ENCODE peak calls at places on chromosomes 11 and 22, in six cellular contexts. C is MM.1S, N is HCT116, K is GM23248, L is GM23338, Z is hepatocyte. H is an unnamed sample.

GRCh38 chr22:47225080-47225930 is 462.9 kb downstream of the TBC1D22A start:
- DNase-seq in C (no peak), N (no peak), K (no peak), L (no peak), Z (no peak), H (no peak)

GRCh38 chr22:25919452-25919851 is 177.5 kb downstream of the MYO18B start:
- DNase-seq in C (no peak), N (no peak), K (no peak), L (no peak), Z (no peak), H (no peak)

GRCh38 chr11:105206633-105207032 is 67.1 kb upstream of the CARD18 start:
- DNase-seq in C (no peak), N (no peak), K (no peak), L (no peak), Z (no peak), H (peak; percentile 77)

GRCh38 chr11:1224109-1224485 is 1.2 kb downstream of the MUC5B start:
- DNase-seq in C (no peak), N (no peak), K (no peak), L (peak; percentile 17), Z (no peak), H (peak; percentile 42)

GRCh38 chr11:1573847-1574255 is 1.8 kb upstream of the DUSP8 start:
- DNase-seq in C (no peak), N (peak; percentile 39), K (no peak), L (no peak), Z (no peak), H (peak; percentile 53)

GRCh38 chr11:11929920-11930319 is 78.5 kb downstream of the DKK3 start:
- DNase-seq in C (no peak), N (no peak), K (no peak), L (no peak), Z (no peak), H (no peak)

GRCh38 chr22:17100621-17101020 is 15.8 kb downstream of the IL17RA start:
- DNase-seq in C (no peak), N (no peak), K (no peak), L (no peak), Z (no peak), H (no peak)

GRCh38 chr11:83713701-83714100 is 427.5 kb upstream of the CCDC90B start:
- DNase-seq in C (no peak), N (no peak), K (peak; percentile 81), L (no peak), Z (peak; percentile 32), H (no peak)

GRCh38 chr11:97751405-97751804 is 1269.3 kb upstream of the CNTN5 start:
- DNase-seq in C (no peak), N (no peak), K (no peak), L (no peak), Z (no peak), H (no peak)

GRCh38 chr11:2473361-2474058 is 28.7 kb downstream of the KCNQ1 start:
- DNase-seq in C (no peak), N (no peak), K (no peak), L (no peak), Z (no peak), H (no peak)

GRCh38 chr11:23765862-23766261 is 731.0 kb upstream of the LUZP2 start:
- DNase-seq in C (no peak), N (no peak), K (peak; percentile 70), L (no peak), Z (no peak), H (peak; percentile 33)

GRCh38 chr11:58676563-58677135 is 54.2 kb downstream of the CNTF start:
- DNase-seq in C (no peak), N (no peak), K (no peak), L (no peak), Z (no peak), H (no peak)
- H3K27ac ChIP-seq in C (no peak overlapping the region), N (no peak overlapping the region), K (no peak overlapping the region), L (no peak overlapping the region), Z (no peak overlapping the region), H (no peak overlapping the region)

DNA sequence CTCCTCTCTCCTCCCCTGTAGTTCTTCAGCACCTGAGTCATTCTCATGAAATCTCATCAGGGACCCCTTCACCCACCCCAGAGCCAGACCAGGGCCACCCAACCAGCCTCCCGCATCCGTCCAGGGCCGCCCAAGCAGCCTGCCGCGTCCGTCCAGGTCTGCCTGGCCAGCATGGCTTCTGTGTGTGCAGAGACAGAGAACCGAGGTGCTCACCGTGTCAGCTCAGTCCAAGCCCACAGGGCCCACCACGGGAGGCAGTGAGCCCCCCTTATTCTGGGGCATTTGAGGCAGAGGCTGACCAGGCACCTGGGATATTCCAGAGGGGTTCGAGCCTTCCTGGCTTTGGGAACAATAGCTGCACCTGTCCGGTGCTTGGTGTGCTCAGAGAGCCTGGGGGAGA is 1117.3 kb downstream of the BRD1 start:
- DNase-seq in C (no peak), N (no peak), K (no peak), L (no peak), Z (no peak), H (no peak)
- H3K4me1 ChIP-seq in C (no peaks in the 10 kb centered on the region), N (no peaks in the 10 kb centered on the region), K (no peaks in the 10 kb centered on the region), L (no peaks in the 10 kb centered on the region), Z (no peaks in the 10 kb centered on the region), H (no peaks in the 10 kb centered on the region)

GRCh38 chr11:64070301-64070656 is 34.5 kb downstream of the FLRT1 start:
- DNase-seq in C (no peak), N (no peak), K (no peak), L (peak; percentile 51), Z (peak; percentile 66), H (no peak)

GRCh38 chr11:64071849-64072248 is 36.1 kb downstream of the FLRT1 start:
- DNase-seq in C (no peak), N (no peak), K (no peak), L (no peak), Z (no peak), H (no peak)

GRCh38 chr11:64069401-64070300 is 33.9 kb downstream of the FLRT1 start:
- DNase-seq in C (no peak), N (no peak), K (no peak), L (no peak), Z (no peak), H (no peak)

GRCh38 chr11:64067257-64067993 is 31.7 kb downstream of the FLRT1 start:
- DNase-seq in C (no peak), N (no peak), K (no peak), L (no peak), Z (no peak), H (no peak)

GRCh38 chr11:64068705-64069400 is 33.1 kb downstream of the FLRT1 start:
- DNase-seq in C (no peak), N (no peak), K (no peak), L (no peak), Z (no peak), H (no peak)
- TF ChIP-seq EZH2phosphoT487 in C (no peak), N (no peak), K (no peak), L (no peak), Z (no peak), H (no peak)

DNA sequence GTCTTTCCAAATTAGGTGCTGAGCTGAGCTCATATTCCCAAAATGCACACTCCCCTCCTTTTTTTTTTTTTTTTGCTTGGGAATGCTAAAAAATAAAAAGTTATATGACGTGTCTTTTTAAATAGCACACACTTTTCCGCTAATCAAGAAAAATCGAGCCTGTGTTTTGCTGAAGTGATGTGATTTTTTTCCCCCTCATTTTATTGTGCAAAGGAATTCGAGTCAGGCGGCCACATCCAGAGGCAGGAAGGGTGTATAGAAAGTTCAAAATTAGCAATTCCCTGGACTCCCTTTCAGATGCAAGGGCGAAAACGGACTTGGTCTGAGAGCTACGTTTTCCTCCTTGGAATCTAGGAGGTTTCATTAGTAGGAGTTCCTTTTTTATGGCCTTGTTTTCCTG is 64.7 kb upstream of the LINC01488 start:
- DNase-seq in C (no peak), N (no peak), K (no peak), L (no peak), Z (no peak), H (no peak)
- H3K27ac ChIP-seq in C (no peak overlapping the region), N (no peak overlapping the region), K (no peak overlapping the region), L (no peak overlapping the region), Z (peak overlapping the region; percentile 25), H (no peak overlapping the region)

GRCh38 chr22:32837803-32838202 is 36.3 kb downstream of the TIMP3 start:
- DNase-seq in C (no peak), N (no peak), K (no peak), L (no peak), Z (no peak), H (no peak)
- H3K4me1 ChIP-seq in C (no peaks in the 10 kb centered on the region), N (no peaks in the 10 kb centered on the region), K (peaks cover 28% of the 10 kb centered on the region), L (no peaks in the 10 kb centered on the region), Z (peaks cover 17% of the 10 kb centered on the region), H (no peaks in the 10 kb centered on the region)

DNA sequence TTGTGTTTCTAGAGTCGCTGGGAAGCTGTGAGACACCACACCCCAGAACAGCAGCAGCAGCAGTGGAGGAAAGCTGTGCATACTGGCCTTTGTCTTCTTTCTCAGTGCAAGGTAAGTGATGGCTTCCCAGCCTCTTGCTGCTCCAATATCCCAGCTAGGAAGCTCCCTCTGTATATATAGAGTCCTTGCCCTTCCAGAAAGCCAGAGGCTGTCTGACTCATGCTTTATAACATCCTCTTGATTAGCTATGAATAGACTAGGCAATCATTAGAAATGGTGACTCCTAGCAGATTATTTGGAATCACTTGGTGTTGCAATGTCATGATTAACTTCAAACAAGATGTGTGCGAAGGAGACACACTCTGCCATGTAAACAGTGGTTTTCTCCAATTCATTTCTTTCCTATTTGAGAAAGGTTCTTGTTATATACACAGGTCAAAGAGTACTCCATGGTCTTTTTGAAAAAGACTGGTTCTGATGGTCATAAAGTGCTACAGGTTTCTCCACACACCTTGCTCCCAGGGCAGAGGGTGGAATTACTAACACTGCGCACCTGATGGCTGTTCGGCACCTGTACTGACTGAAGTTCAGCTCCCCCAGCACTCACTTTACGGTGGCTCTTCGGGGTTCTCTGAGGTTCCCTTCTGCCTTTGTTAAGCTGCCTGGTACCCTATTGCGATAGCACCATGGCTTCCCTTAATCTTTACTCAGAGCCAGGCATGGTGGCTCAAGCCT is at the start of gene MMP1:
- DNase-seq in C (no peak), N (no peak), K (peak; percentile 87), L (no peak), Z (peak; percentile 64), H (peak; percentile 98)
- TF ChIP-seq EZH2phosphoT487 in C (no peak), N (no peak), K (no peak), L (no peak), Z (no peak), H (no peak)

GRCh38 chr11:46360878-46361277 is 13.6 kb downstream of the DGKZ start:
- DNase-seq in C (no peak), N (no peak), K (peak; percentile 57), L (no peak), Z (no peak), H (no peak)
- H3K27ac ChIP-seq in C (no peak overlapping the region), N (no peak overlapping the region), K (peak overlapping the region; percentile 77), L (peak overlapping the region; percentile 32), Z (peak overlapping the region; percentile 23), H (no peak overlapping the region)

DNA sequence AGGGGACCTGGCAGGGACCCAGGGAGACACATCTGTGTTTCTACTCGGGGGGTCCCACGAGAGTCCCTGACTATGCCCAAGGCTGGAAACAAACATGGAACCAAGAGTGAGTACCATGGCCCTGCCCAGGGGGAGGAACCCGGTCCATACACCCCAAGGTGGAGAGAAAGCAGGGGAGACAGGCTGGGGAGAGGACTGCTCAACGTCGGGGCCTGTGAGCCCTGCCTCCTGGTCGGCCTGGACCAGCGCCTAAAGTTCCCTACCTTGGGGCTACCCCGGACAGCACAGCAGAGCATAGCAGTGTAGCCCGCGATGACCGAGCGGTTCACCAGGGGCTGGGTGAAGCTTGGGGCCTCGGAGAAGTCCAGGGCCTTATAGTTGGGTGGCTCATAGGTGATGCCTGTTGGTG is 20.2 kb downstream of the MYBPC3 start:
- DNase-seq in C (no peak), N (no peak), K (no peak), L (no peak), Z (no peak), H (no peak)
- H3K4me1 ChIP-seq in C (no peaks in the 10 kb centered on the region), N (peaks cover 6% of the 10 kb centered on the region), K (no peaks in the 10 kb centered on the region), L (no peaks in the 10 kb centered on the region), Z (no peaks in the 10 kb centered on the region), H (no peaks in the 10 kb centered on the region)